ENCODE peak calls at places on chromosomes 6 and 20, in seven cellular contexts. One of them, this sample, is unnamed.

GRCh38 chr6:147559016-147559415 is 50.5 kb downstream of the SAMD5 start:
- DNase-seq in cardiac muscle cell: peak
- DNase-seq in adrenal gland: no peak
- DNase-seq in astrocyte of the cerebellum: peak
- DNase-seq in brain microvascular endothelial cell: no peak
- DNase-seq in NB4: no peak
- DNase-seq in choroid plexus epithelial cell: no peak
- DNase-seq in this sample: no peak

GRCh38 chr20:36720510-36720909 is 25.4 kb downstream of the NDRG3 start:
- DNase-seq in astrocyte of the cerebellum: no peak
- DNase-seq in choroid plexus epithelial cell: peak
- DNase-seq in cardiac muscle cell: peak
- DNase-seq in adrenal gland: no peak
- DNase-seq in brain microvascular endothelial cell: no peak
- DNase-seq in NB4: no peak
- DNase-seq in this sample: peak

GRCh38 chr20:23235173-23236027 is 115.2 kb upstream of the NXT1 start:
- DNase-seq in adrenal gland: peak
- DNase-seq in brain microvascular endothelial cell: no peak
- DNase-seq in cardiac muscle cell: peak
- DNase-seq in astrocyte of the cerebellum: no peak
- DNase-seq in choroid plexus epithelial cell: peak
- DNase-seq in NB4: peak
- DNase-seq in this sample: peak

GRCh38 chr6:170449835-170450753 is 103.0 kb downstream of the PSMB1 start:
- DNase-seq in NB4: peak
- DNase-seq in brain microvascular endothelial cell: no peak
- DNase-seq in adrenal gland: no peak
- DNase-seq in astrocyte of the cerebellum: no peak
- DNase-seq in cardiac muscle cell: no peak
- DNase-seq in choroid plexus epithelial cell: no peak
- DNase-seq in this sample: no peak

GRCh38 chr20:54197621-54198604 is 10.0 kb upstream of the PFDN4 start:
- DNase-seq in adrenal gland: no peak
- DNase-seq in astrocyte of the cerebellum: peak
- DNase-seq in cardiac muscle cell: peak
- DNase-seq in NB4: peak
- DNase-seq in brain microvascular endothelial cell: peak
- DNase-seq in choroid plexus epithelial cell: peak
- DNase-seq in this sample: peak

GRCh38 chr6:33761922-33762629 is 15.4 kb upstream of the IP6K3 start:
- DNase-seq in choroid plexus epithelial cell: no peak
- DNase-seq in astrocyte of the cerebellum: no peak
- DNase-seq in brain microvascular endothelial cell: peak
- DNase-seq in cardiac muscle cell: peak
- DNase-seq in adrenal gland: peak
- DNase-seq in NB4: peak
- DNase-seq in this sample: peak

GRCh38 chr6:140670013-140670412 is 1295.6 kb upstream of the CITED2 start:
- DNase-seq in astrocyte of the cerebellum: peak
- DNase-seq in choroid plexus epithelial cell: peak
- DNase-seq in brain microvascular endothelial cell: no peak
- DNase-seq in NB4: no peak
- DNase-seq in adrenal gland: no peak
- DNase-seq in cardiac muscle cell: peak
- DNase-seq in this sample: peak

GRCh38 chr6:35299674-35300073 is 2.1 kb downstream of the DEF6 start:
- DNase-seq in NB4: peak
- DNase-seq in cardiac muscle cell: no peak
- DNase-seq in astrocyte of the cerebellum: no peak
- DNase-seq in adrenal gland: peak
- DNase-seq in choroid plexus epithelial cell: no peak
- DNase-seq in brain microvascular endothelial cell: no peak
- DNase-seq in this sample: no peak

GRCh38 chr6:111474106-111474505 is 8.9 kb downstream of the REV3L start:
- DNase-seq in cardiac muscle cell: no peak
- DNase-seq in NB4: no peak
- DNase-seq in choroid plexus epithelial cell: no peak
- DNase-seq in brain microvascular endothelial cell: no peak
- DNase-seq in adrenal gland: no peak
- DNase-seq in astrocyte of the cerebellum: no peak
- DNase-seq in this sample: no peak

GRCh38 chr6:111478064-111478476 is 4.9 kb downstream of the REV3L start:
- DNase-seq in NB4: no peak
- DNase-seq in cardiac muscle cell: peak
- DNase-seq in choroid plexus epithelial cell: peak
- DNase-seq in brain microvascular endothelial cell: peak
- DNase-seq in astrocyte of the cerebellum: no peak
- DNase-seq in adrenal gland: no peak
- DNase-seq in this sample: peak

GRCh38 chr6:111478749-111479148 is 4.3 kb downstream of the REV3L start:
- DNase-seq in choroid plexus epithelial cell: peak
- DNase-seq in brain microvascular endothelial cell: peak
- DNase-seq in cardiac muscle cell: peak
- DNase-seq in astrocyte of the cerebellum: peak
- DNase-seq in NB4: peak
- DNase-seq in adrenal gland: no peak
- DNase-seq in this sample: peak

GRCh38 chr6:111474771-111475170 is 8.2 kb downstream of the REV3L start:
- DNase-seq in brain microvascular endothelial cell: no peak
- DNase-seq in adrenal gland: no peak
- DNase-seq in choroid plexus epithelial cell: no peak
- DNase-seq in NB4: no peak
- DNase-seq in astrocyte of the cerebellum: no peak
- DNase-seq in cardiac muscle cell: no peak
- DNase-seq in this sample: no peak

DNA sequence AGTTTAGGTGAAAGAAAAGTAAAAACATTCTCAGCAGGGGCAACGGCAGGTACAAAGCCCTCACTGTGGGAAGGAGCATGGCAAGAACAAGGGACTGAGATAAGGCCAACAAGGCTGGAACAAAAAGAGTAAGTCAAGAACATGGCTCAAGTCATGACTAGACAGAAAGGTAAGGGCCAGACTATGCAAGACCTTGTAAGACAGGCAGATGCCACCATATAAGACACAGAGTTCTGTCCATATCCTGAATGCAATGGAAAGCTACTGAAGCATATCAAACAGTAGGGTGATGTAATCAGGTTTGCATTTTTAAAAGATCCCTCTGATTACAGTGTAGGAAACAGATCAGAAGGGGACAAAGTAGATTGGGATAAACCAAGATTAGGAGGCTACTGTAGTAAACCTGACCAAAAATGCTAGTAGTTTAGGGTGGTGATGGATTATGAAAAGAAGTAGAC is 5.5 kb downstream of the REV3L start:
- DNase-seq in cardiac muscle cell: no peak
- DNase-seq in NB4: no peak
- DNase-seq in astrocyte of the cerebellum: no peak
- DNase-seq in choroid plexus epithelial cell: peak
- DNase-seq in adrenal gland: no peak
- DNase-seq in brain microvascular endothelial cell: no peak
- DNase-seq in this sample: no peak
- H3K4me3 ChIP-seq in cardiac muscle cell: no peak
- H3K4me3 ChIP-seq in NB4: no peak
- H3K4me3 ChIP-seq in astrocyte of the cerebellum: no peak
- H3K4me3 ChIP-seq in choroid plexus epithelial cell: no peak
- H3K4me3 ChIP-seq in adrenal gland: no peak
- H3K4me3 ChIP-seq in brain microvascular endothelial cell: no peak
- H3K4me3 ChIP-seq in this sample: no peak

GRCh38 chr6:164208371-164208770 is 793.9 kb downstream of the QKI start:
- DNase-seq in cardiac muscle cell: no peak
- DNase-seq in brain microvascular endothelial cell: no peak
- DNase-seq in adrenal gland: no peak
- DNase-seq in astrocyte of the cerebellum: peak
- DNase-seq in choroid plexus epithelial cell: no peak
- DNase-seq in NB4: no peak
- DNase-seq in this sample: no peak

GRCh38 chr6:164210323-164210722 is 795.8 kb downstream of the QKI start:
- DNase-seq in brain microvascular endothelial cell: no peak
- DNase-seq in cardiac muscle cell: no peak
- DNase-seq in adrenal gland: no peak
- DNase-seq in choroid plexus epithelial cell: no peak
- DNase-seq in NB4: no peak
- DNase-seq in astrocyte of the cerebellum: no peak
- DNase-seq in this sample: no peak

GRCh38 chr6:164216839-164217238 is 802.3 kb downstream of the QKI start:
- DNase-seq in brain microvascular endothelial cell: no peak
- DNase-seq in NB4: no peak
- DNase-seq in adrenal gland: no peak
- DNase-seq in cardiac muscle cell: no peak
- DNase-seq in choroid plexus epithelial cell: no peak
- DNase-seq in astrocyte of the cerebellum: no peak
- DNase-seq in this sample: no peak

GRCh38 chr6:164216368-164216767 is 801.9 kb downstream of the QKI start:
- DNase-seq in cardiac muscle cell: no peak
- DNase-seq in brain microvascular endothelial cell: no peak
- DNase-seq in NB4: no peak
- DNase-seq in adrenal gland: no peak
- DNase-seq in astrocyte of the cerebellum: no peak
- DNase-seq in choroid plexus epithelial cell: no peak
- DNase-seq in this sample: no peak

GRCh38 chr6:164214066-164214465 is 799.5 kb downstream of the QKI start:
- DNase-seq in adrenal gland: no peak
- DNase-seq in choroid plexus epithelial cell: peak
- DNase-seq in NB4: peak
- DNase-seq in brain microvascular endothelial cell: no peak
- DNase-seq in cardiac muscle cell: no peak
- DNase-seq in astrocyte of the cerebellum: no peak
- DNase-seq in this sample: no peak
- H3K4me3 ChIP-seq in adrenal gland: no peak
- H3K4me3 ChIP-seq in choroid plexus epithelial cell: no peak
- H3K4me3 ChIP-seq in NB4: no peak
- H3K4me3 ChIP-seq in brain microvascular endothelial cell: no peak
- H3K4me3 ChIP-seq in cardiac muscle cell: no peak
- H3K4me3 ChIP-seq in astrocyte of the cerebellum: no peak
- H3K4me3 ChIP-seq in this sample: no peak

DNA sequence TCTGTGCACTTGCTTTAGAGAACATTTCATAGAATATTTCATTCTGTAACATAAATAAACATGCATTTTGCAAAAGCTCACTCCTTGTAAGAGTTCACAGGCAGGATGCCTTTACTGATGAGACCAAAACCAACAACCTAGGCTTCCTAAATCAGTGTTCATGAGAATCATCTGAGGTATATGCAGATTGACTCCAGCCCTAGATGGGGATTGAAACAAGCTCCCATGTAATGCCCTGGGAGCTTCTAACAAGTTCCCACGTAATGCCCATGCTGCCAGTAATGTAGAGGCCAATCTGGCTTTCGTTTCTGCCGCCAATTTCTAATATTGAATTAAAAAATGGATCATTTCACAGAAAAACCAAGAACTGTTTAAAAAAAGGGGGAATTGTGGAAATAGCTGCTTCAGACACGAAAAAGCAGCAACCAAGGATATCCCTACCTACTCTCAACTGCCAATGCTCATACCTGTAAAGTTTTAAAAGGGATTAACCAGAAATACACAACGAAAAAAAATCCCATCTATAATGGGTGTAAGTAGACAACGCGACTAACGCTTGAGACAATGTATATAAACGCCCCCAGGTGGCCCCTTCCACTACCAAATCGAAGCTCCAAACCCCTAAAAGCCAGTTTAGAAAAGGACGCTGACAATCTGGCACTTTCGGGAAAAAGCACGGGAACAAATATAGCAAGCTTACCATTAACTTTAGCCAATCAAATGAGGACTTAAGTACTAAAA is 94.7 kb upstream of the BTN3A2 start:
- DNase-seq in adrenal gland: no peak
- DNase-seq in astrocyte of the cerebellum: no peak
- DNase-seq in choroid plexus epithelial cell: peak
- DNase-seq in NB4: peak
- DNase-seq in brain microvascular endothelial cell: no peak
- DNase-seq in cardiac muscle cell: peak
- DNase-seq in this sample: peak
- H3K4me3 ChIP-seq in adrenal gland: peak
- H3K4me3 ChIP-seq in astrocyte of the cerebellum: peak
- H3K4me3 ChIP-seq in choroid plexus epithelial cell: peak
- H3K4me3 ChIP-seq in NB4: peak
- H3K4me3 ChIP-seq in brain microvascular endothelial cell: peak
- H3K4me3 ChIP-seq in cardiac muscle cell: peak
- H3K4me3 ChIP-seq in this sample: peak

GRCh38 chr20:58883243-58883691 is 30.8 kb downstream of the GNAS start:
- DNase-seq in cardiac muscle cell: no peak
- DNase-seq in adrenal gland: no peak
- DNase-seq in choroid plexus epithelial cell: peak
- DNase-seq in astrocyte of the cerebellum: peak
- DNase-seq in brain microvascular endothelial cell: no peak
- DNase-seq in NB4: no peak
- DNase-seq in this sample: no peak
- H3K4me3 ChIP-seq in cardiac muscle cell: no peak
- H3K4me3 ChIP-seq in adrenal gland: no peak
- H3K4me3 ChIP-seq in choroid plexus epithelial cell: no peak
- H3K4me3 ChIP-seq in astrocyte of the cerebellum: no peak
- H3K4me3 ChIP-seq in brain microvascular endothelial cell: no peak
- H3K4me3 ChIP-seq in NB4: no peak
- H3K4me3 ChIP-seq in this sample: no peak

GRCh38 chr6:26305097-26305841 is 59.7 kb upstream of the BTN3A2 start:
- DNase-seq in astrocyte of the cerebellum: no peak
- DNase-seq in cardiac muscle cell: peak
- DNase-seq in NB4: peak
- DNase-seq in choroid plexus epithelial cell: peak
- DNase-seq in adrenal gland: peak
- DNase-seq in brain microvascular endothelial cell: peak
- DNase-seq in this sample: peak
- H3K4me3 ChIP-seq in astrocyte of the cerebellum: peak
- H3K4me3 ChIP-seq in cardiac muscle cell: peak
- H3K4me3 ChIP-seq in NB4: peak
- H3K4me3 ChIP-seq in choroid plexus epithelial cell: peak
- H3K4me3 ChIP-seq in adrenal gland: peak
- H3K4me3 ChIP-seq in brain microvascular endothelial cell: peak
- H3K4me3 ChIP-seq in this sample: peak

DNA sequence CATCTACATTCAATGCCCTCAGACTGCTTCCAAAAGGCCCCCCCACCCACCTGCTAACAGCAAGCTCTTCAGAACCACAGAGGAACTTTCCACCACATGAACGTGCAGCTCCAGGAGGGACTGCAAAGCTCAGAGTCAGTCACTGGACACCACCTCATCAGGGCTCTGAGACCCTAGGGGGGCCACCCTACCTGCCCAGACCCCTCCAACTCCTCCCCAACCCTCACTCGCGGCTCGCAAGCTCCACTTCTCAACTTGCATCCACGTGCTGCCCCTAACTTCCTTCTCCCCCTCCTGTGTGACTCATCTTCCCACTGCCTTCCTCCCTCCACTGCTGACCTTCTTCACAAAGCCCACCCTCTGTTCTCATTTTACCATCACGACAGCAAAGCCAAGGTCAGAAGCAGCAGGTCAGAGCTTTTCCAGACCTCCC is 6.5 kb downstream of the MBOAT1 start:
- DNase-seq in brain microvascular endothelial cell: no peak
- DNase-seq in cardiac muscle cell: no peak
- DNase-seq in adrenal gland: peak
- DNase-seq in choroid plexus epithelial cell: peak
- DNase-seq in NB4: peak
- DNase-seq in astrocyte of the cerebellum: no peak
- DNase-seq in this sample: no peak
- H3K4me3 ChIP-seq in brain microvascular endothelial cell: no peak
- H3K4me3 ChIP-seq in cardiac muscle cell: no peak
- H3K4me3 ChIP-seq in adrenal gland: no peak
- H3K4me3 ChIP-seq in choroid plexus epithelial cell: no peak
- H3K4me3 ChIP-seq in NB4: no peak
- H3K4me3 ChIP-seq in astrocyte of the cerebellum: no peak
- H3K4me3 ChIP-seq in this sample: no peak

This sample was measured in fibroblast of mammary gland.